ENCODE peak calls at places on chromosomes 11 and 22, in nine cellular contexts. One of them, this sample, is unnamed.

GRCh38 chr22:22942511-22943329 is 55.1 kb downstream of the IGLL5 start:
- DNase-seq in NB4: peak
- DNase-seq in heart right ventricle: peak
- DNase-seq in GM12864: peak
- DNase-seq in endothelial cell: peak
- DNase-seq in epithelial cell of esophagus: peak
- DNase-seq in Calu3: peak
- DNase-seq in A549: peak
- DNase-seq in activated B cell treated with CpG ODN at 0.5 μM for 24 hours: peak
- DNase-seq in this sample: peak

GRCh38 chr22:19085233-19086043 is 36.8 kb downstream of the DGCR2 start:
- DNase-seq in endothelial cell: peak
- DNase-seq in activated B cell treated with CpG ODN at 0.5 μM for 24 hours: no peak
- DNase-seq in heart right ventricle: no peak
- DNase-seq in GM12864: peak
- DNase-seq in epithelial cell of esophagus: peak
- DNase-seq in A549: peak
- DNase-seq in Calu3: peak
- DNase-seq in NB4: peak
- DNase-seq in this sample: peak

GRCh38 chr11:80383655-80384054 is 942.8 kb upstream of the TENM4 start:
- DNase-seq in GM12864: no peak
- DNase-seq in NB4: no peak
- DNase-seq in endothelial cell: no peak
- DNase-seq in A549: no peak
- DNase-seq in epithelial cell of esophagus: peak
- DNase-seq in heart right ventricle: no peak
- DNase-seq in Calu3: peak
- DNase-seq in activated B cell treated with CpG ODN at 0.5 μM for 24 hours: no peak
- DNase-seq in this sample: peak

GRCh38 chr22:48653306-48653705 is 1174.4 kb downstream of the BRD1 start:
- DNase-seq in endothelial cell: no peak
- DNase-seq in NB4: no peak
- DNase-seq in heart right ventricle: no peak
- DNase-seq in epithelial cell of esophagus: no peak
- DNase-seq in Calu3: no peak
- DNase-seq in A549: no peak
- DNase-seq in activated B cell treated with CpG ODN at 0.5 μM for 24 hours: no peak
- DNase-seq in GM12864: no peak
- DNase-seq in this sample: no peak

GRCh38 chr11:40162901-40163300 is 1296.6 kb downstream of the LRRC4C start:
- DNase-seq in heart right ventricle: no peak
- DNase-seq in endothelial cell: no peak
- DNase-seq in Calu3: no peak
- DNase-seq in A549: no peak
- DNase-seq in epithelial cell of esophagus: no peak
- DNase-seq in GM12864: no peak
- DNase-seq in NB4: no peak
- DNase-seq in activated B cell treated with CpG ODN at 0.5 μM for 24 hours: no peak
- DNase-seq in this sample: no peak

GRCh38 chr22:43883012-43883661 is 8.7 kb downstream of the PNPLA5 start:
- DNase-seq in endothelial cell: peak
- DNase-seq in GM12864: peak
- DNase-seq in Calu3: peak
- DNase-seq in A549: peak
- DNase-seq in heart right ventricle: no peak
- DNase-seq in epithelial cell of esophagus: peak
- DNase-seq in NB4: peak
- DNase-seq in activated B cell treated with CpG ODN at 0.5 μM for 24 hours: no peak
- DNase-seq in this sample: peak

GRCh38 chr11:95877288-95877687 is 46.6 kb downstream of the MTMR2 start:
- DNase-seq in Calu3: no peak
- DNase-seq in heart right ventricle: no peak
- DNase-seq in NB4: peak
- DNase-seq in GM12864: no peak
- DNase-seq in endothelial cell: no peak
- DNase-seq in activated B cell treated with CpG ODN at 0.5 μM for 24 hours: no peak
- DNase-seq in epithelial cell of esophagus: peak
- DNase-seq in A549: no peak
- DNase-seq in this sample: peak

GRCh38 chr11:118533769-118534729 is 3.1 kb downstream of the TMEM25 start:
- DNase-seq in NB4: no peak
- DNase-seq in heart right ventricle: no peak
- DNase-seq in endothelial cell: no peak
- DNase-seq in A549: no peak
- DNase-seq in epithelial cell of esophagus: no peak
- DNase-seq in activated B cell treated with CpG ODN at 0.5 μM for 24 hours: no peak
- DNase-seq in GM12864: no peak
- DNase-seq in Calu3: no peak
- DNase-seq in this sample: no peak

GRCh38 chr22:19801340-19802000 is 40.9 kb downstream of the TBX1 start:
- DNase-seq in epithelial cell of esophagus: no peak
- DNase-seq in activated B cell treated with CpG ODN at 0.5 μM for 24 hours: no peak
- DNase-seq in Calu3: no peak
- DNase-seq in GM12864: no peak
- DNase-seq in NB4: no peak
- DNase-seq in endothelial cell: no peak
- DNase-seq in A549: no peak
- DNase-seq in heart right ventricle: no peak
- DNase-seq in this sample: no peak

GRCh38 chr11:101866619-101867491 is 48.0 kb upstream of the CEP126 start:
- DNase-seq in activated B cell treated with CpG ODN at 0.5 μM for 24 hours: no peak
- DNase-seq in endothelial cell: no peak
- DNase-seq in NB4: no peak
- DNase-seq in Calu3: peak
- DNase-seq in A549: peak
- DNase-seq in heart right ventricle: no peak
- DNase-seq in GM12864: no peak
- DNase-seq in epithelial cell of esophagus: peak
- DNase-seq in this sample: no peak

GRCh38 chr11:87361891-87362290 is 324.2 kb downstream of the TMEM135 start:
- DNase-seq in Calu3: no peak
- DNase-seq in epithelial cell of esophagus: no peak
- DNase-seq in heart right ventricle: no peak
- DNase-seq in endothelial cell: no peak
- DNase-seq in A549: no peak
- DNase-seq in activated B cell treated with CpG ODN at 0.5 μM for 24 hours: no peak
- DNase-seq in GM12864: no peak
- DNase-seq in NB4: no peak
- DNase-seq in this sample: no peak

GRCh38 chr22:38467904-38468760 is at the start of gene KDELR3:
- DNase-seq in activated B cell treated with CpG ODN at 0.5 μM for 24 hours: peak
- DNase-seq in endothelial cell: peak
- DNase-seq in heart right ventricle: peak
- DNase-seq in A549: peak
- DNase-seq in Calu3: peak
- DNase-seq in epithelial cell of esophagus: peak
- DNase-seq in NB4: peak
- DNase-seq in GM12864: no peak
- DNase-seq in this sample: peak

GRCh38 chr22:17781319-17782031 is 7.2 kb upstream of the BID start:
- DNase-seq in A549: peak
- DNase-seq in heart right ventricle: no peak
- DNase-seq in Calu3: peak
- DNase-seq in endothelial cell: no peak
- DNase-seq in epithelial cell of esophagus: peak
- DNase-seq in NB4: peak
- DNase-seq in activated B cell treated with CpG ODN at 0.5 μM for 24 hours: peak
- DNase-seq in GM12864: no peak
- DNase-seq in this sample: peak

GRCh38 chr11:118012083-118012669 is 26.0 kb downstream of the IL10RA start:
- DNase-seq in activated B cell treated with CpG ODN at 0.5 μM for 24 hours: no peak
- DNase-seq in Calu3: peak
- DNase-seq in heart right ventricle: no peak
- DNase-seq in NB4: peak
- DNase-seq in GM12864: no peak
- DNase-seq in epithelial cell of esophagus: peak
- DNase-seq in endothelial cell: no peak
- DNase-seq in A549: no peak
- DNase-seq in this sample: peak

GRCh38 chr11:91686700-91687099 is 537.9 kb upstream of the FAT3 start:
- DNase-seq in NB4: no peak
- DNase-seq in heart right ventricle: no peak
- DNase-seq in A549: no peak
- DNase-seq in Calu3: no peak
- DNase-seq in activated B cell treated with CpG ODN at 0.5 μM for 24 hours: no peak
- DNase-seq in epithelial cell of esophagus: no peak
- DNase-seq in endothelial cell: no peak
- DNase-seq in GM12864: no peak
- DNase-seq in this sample: peak

GRCh38 chr11:103988595-103988969 is 47.9 kb upstream of the DDI1 start:
- DNase-seq in A549: no peak
- DNase-seq in Calu3: no peak
- DNase-seq in GM12864: no peak
- DNase-seq in activated B cell treated with CpG ODN at 0.5 μM for 24 hours: no peak
- DNase-seq in endothelial cell: no peak
- DNase-seq in NB4: no peak
- DNase-seq in epithelial cell of esophagus: peak
- DNase-seq in heart right ventricle: no peak
- DNase-seq in this sample: peak

GRCh38 chr11:67563354-67564114 is 20.1 kb upstream of the GSTP1 start:
- DNase-seq in heart right ventricle: peak
- DNase-seq in GM12864: no peak
- DNase-seq in NB4: no peak
- DNase-seq in endothelial cell: no peak
- DNase-seq in A549: no peak
- DNase-seq in Calu3: peak
- DNase-seq in activated B cell treated with CpG ODN at 0.5 μM for 24 hours: no peak
- DNase-seq in epithelial cell of esophagus: peak
- DNase-seq in this sample: peak

GRCh38 chr22:29245626-29246385 is 22.0 kb downstream of the RHBDD3 start:
- DNase-seq in activated B cell treated with CpG ODN at 0.5 μM for 24 hours: peak
- DNase-seq in GM12864: no peak
- DNase-seq in heart right ventricle: peak
- DNase-seq in A549: peak
- DNase-seq in epithelial cell of esophagus: peak
- DNase-seq in NB4: peak
- DNase-seq in Calu3: peak
- DNase-seq in endothelial cell: peak
- DNase-seq in this sample: peak

GRCh38 chr11:20337526-20338154 is 25.9 kb upstream of the HTATIP2 start:
- DNase-seq in activated B cell treated with CpG ODN at 0.5 μM for 24 hours: no peak
- DNase-seq in epithelial cell of esophagus: peak
- DNase-seq in NB4: peak
- DNase-seq in GM12864: no peak
- DNase-seq in heart right ventricle: no peak
- DNase-seq in Calu3: peak
- DNase-seq in A549: peak
- DNase-seq in endothelial cell: peak
- DNase-seq in this sample: peak

DNA sequence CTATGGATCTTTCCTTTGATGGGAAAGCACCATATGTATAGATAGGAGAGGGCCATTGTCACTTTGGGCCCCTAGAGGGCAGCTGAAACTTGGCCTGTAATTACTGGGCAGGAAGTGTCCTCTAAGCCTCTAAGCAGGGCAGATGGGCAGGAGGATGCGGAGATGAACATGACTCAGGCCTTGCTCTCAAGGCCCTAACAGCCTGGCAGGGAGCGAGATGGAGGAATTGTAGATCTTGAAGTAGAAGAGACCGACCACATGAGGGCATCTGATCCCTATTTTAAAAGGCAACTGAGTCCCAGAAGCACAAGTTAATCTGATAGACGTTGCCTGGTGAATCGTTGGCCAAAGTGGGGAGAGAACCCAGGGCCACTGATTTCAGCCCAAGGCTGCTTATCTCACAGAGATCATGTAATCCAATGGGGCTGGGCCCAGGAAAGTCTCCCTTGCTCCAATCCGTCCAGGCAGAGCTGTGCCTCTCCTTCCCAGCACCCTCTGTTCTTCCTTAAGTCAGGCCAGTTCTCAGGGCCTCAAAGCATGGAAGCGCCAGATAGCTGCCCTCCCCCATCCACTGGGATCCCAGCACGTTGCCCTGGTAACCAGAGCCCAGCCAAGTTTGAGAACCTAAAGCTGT is 2.5 kb upstream of the SEPTIN3 start:
- DNase-seq in GM12864: peak
- DNase-seq in epithelial cell of esophagus: peak
- DNase-seq in heart right ventricle: no peak
- DNase-seq in A549: peak
- DNase-seq in NB4: peak
- DNase-seq in activated B cell treated with CpG ODN at 0.5 μM for 24 hours: no peak
- DNase-seq in endothelial cell: peak
- DNase-seq in Calu3: peak
- DNase-seq in this sample: peak
- TF ChIP-seq CTCF in GM12864: peak
- TF ChIP-seq CTCF in epithelial cell of esophagus: peak
- TF ChIP-seq CTCF in heart right ventricle: peak
- TF ChIP-seq CTCF in A549: peak
- TF ChIP-seq CTCF in NB4: peak
- TF ChIP-seq CTCF in activated B cell treated with CpG ODN at 0.5 μM for 24 hours: no peak
- TF ChIP-seq CTCF in endothelial cell: no peak
- TF ChIP-seq CTCF in Calu3: no peak
- TF ChIP-seq CTCF in this sample: peak

DNA sequence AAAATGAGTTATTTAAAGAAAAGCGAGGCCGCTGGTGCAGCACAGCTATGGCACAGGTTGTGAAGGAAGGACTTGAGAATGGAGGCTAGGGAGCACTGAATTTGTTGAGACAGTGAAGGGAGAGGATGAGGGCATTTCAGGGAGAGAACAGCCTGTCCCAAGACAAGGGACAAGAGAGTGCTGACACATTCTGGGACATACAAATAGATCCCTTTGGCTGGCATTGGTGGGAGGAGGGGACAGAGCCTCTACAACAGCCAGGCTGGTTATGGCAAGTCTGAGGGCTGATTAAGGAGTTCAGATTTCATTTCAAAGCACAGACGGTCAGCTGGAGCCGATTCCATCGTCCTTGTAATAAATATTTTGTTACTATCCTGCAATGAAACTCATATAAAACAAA is 1.7 kb upstream of the SLC29A2 start:
- DNase-seq in A549: no peak
- DNase-seq in GM12864: no peak
- DNase-seq in epithelial cell of esophagus: no peak
- DNase-seq in Calu3: no peak
- DNase-seq in activated B cell treated with CpG ODN at 0.5 μM for 24 hours: no peak
- DNase-seq in NB4: peak
- DNase-seq in heart right ventricle: peak
- DNase-seq in endothelial cell: no peak
- DNase-seq in this sample: no peak
- TF ChIP-seq CTCF in A549: no peak
- TF ChIP-seq CTCF in GM12864: no peak
- TF ChIP-seq CTCF in epithelial cell of esophagus: no peak
- TF ChIP-seq CTCF in Calu3: no peak
- TF ChIP-seq CTCF in activated B cell treated with CpG ODN at 0.5 μM for 24 hours: no peak
- TF ChIP-seq CTCF in NB4: no peak
- TF ChIP-seq CTCF in heart right ventricle: no peak
- TF ChIP-seq CTCF in endothelial cell: no peak
- TF ChIP-seq CTCF in this sample: no peak

GRCh38 chr22:20803696-20804324 is 29.9 kb downstream of the SERPIND1 start:
- DNase-seq in Calu3: peak
- DNase-seq in A549: peak
- DNase-seq in epithelial cell of esophagus: peak
- DNase-seq in endothelial cell: peak
- DNase-seq in activated B cell treated with CpG ODN at 0.5 μM for 24 hours: no peak
- DNase-seq in heart right ventricle: peak
- DNase-seq in NB4: peak
- DNase-seq in GM12864: no peak
- DNase-seq in this sample: peak
- TF ChIP-seq CTCF in Calu3: peak
- TF ChIP-seq CTCF in A549: peak
- TF ChIP-seq CTCF in epithelial cell of esophagus: peak
- TF ChIP-seq CTCF in endothelial cell: peak
- TF ChIP-seq CTCF in activated B cell treated with CpG ODN at 0.5 μM for 24 hours: no peak
- TF ChIP-seq CTCF in heart right ventricle: peak
- TF ChIP-seq CTCF in NB4: peak
- TF ChIP-seq CTCF in GM12864: peak
- TF ChIP-seq CTCF in this sample: peak

GRCh38 chr11:36126703-36127102 is 162.5 kb downstream of the COMMD9 start:
- DNase-seq in A549: no peak
- DNase-seq in endothelial cell: no peak
- DNase-seq in activated B cell treated with CpG ODN at 0.5 μM for 24 hours: no peak
- DNase-seq in epithelial cell of esophagus: no peak
- DNase-seq in NB4: no peak
- DNase-seq in GM12864: no peak
- DNase-seq in Calu3: no peak
- DNase-seq in heart right ventricle: no peak
- DNase-seq in this sample: no peak
- TF ChIP-seq CTCF in A549: no peak
- TF ChIP-seq CTCF in endothelial cell: no peak
- TF ChIP-seq CTCF in activated B cell treated with CpG ODN at 0.5 μM for 24 hours: no peak
- TF ChIP-seq CTCF in epithelial cell of esophagus: no peak
- TF ChIP-seq CTCF in NB4: no peak
- TF ChIP-seq CTCF in GM12864: no peak
- TF ChIP-seq CTCF in Calu3: no peak
- TF ChIP-seq CTCF in heart right ventricle: no peak
- TF ChIP-seq CTCF in this sample: no peak

This sample was measured in MCF 10A.